ENCODE peak calls at places on chromosomes 6 and 20, in four cellular contexts. X is fibroblast of lung; S is CD4-positive, alpha-beta T cell; Y is H1. U is an unnamed sample.

GRCh38 chr6:160662842-160663241 is 1.2 kb downstream of the LPA start:
- DNase-seq in X (no peak), S (no peak), Y (no peak), U (no peak)

GRCh38 chr6:56718236-56718635 is 75.5 kb upstream of the DST start:
- DNase-seq in X (no peak), S (no peak), Y (no peak), U (no peak)

GRCh38 chr6:126804255-126805064 is 314.0 kb upstream of the RSPO3 start:
- DNase-seq in X (peak; percentile 30), S (no peak), Y (no peak), U (peak; percentile 34)

GRCh38 chr20:56710577-56711465 is 81.7 kb downstream of the TFAP2C start:
- DNase-seq in X (peak; percentile 76), S (no peak), Y (no peak), U (no peak)

GRCh38 chr6:151310852-151311767 is 71.3 kb downstream of the AKAP12 start:
- DNase-seq in X (no peak), S (no peak), Y (no peak), U (no peak)

GRCh38 chr20:16018881-16019280 is 554.4 kb downstream of the KIF16B start:
- DNase-seq in X (no peak), S (no peak), Y (no peak), U (no peak)

GRCh38 chr20:58623579-58624473 is 27.3 kb upstream of the STX16 start:
- DNase-seq in X (peak; percentile 98), S (no peak), Y (peak; percentile 41), U (no peak)

GRCh38 chr6:146498309-146498708 is 45.3 kb upstream of the RAB32 start:
- DNase-seq in X (no peak), S (no peak), Y (no peak), U (no peak)

GRCh38 chr20:32168184-32168910 is 39.2 kb downstream of the PLAGL2 start:
- DNase-seq in X (peak; percentile 54), S (no peak), Y (no peak), U (no peak)

GRCh38 chr20:33521461-33521860 is 31.6 kb downstream of the CBFA2T2 start:
- DNase-seq in X (no peak), S (no peak), Y (no peak), U (no peak)

GRCh38 chr6:142811923-142812322 is 133.1 kb downstream of the HIVEP2 start:
- DNase-seq in X (no peak), S (no peak), Y (no peak), U (no peak)

GRCh38 chr6:5726976-5727718 is 279.6 kb downstream of the NRN1 start:
- DNase-seq in X (peak; percentile 25), S (no peak), Y (no peak), U (no peak)

GRCh38 chr20:25336561-25337422 is 53.8 kb downstream of the ABHD12 start:
- DNase-seq in X (peak; percentile 45), S (no peak), Y (peak; percentile 38), U (peak; percentile 11)

GRCh38 chr20:57844626-57845596 is 135.1 kb upstream of the PMEPA1 start:
- DNase-seq in X (no peak), S (no peak), Y (no peak), U (no peak)

GRCh38 chr20:39259010-39259803 is 297.1 kb downstream of the DHX35 start:
- DNase-seq in X (no peak), S (no peak), Y (no peak), U (no peak)

GRCh38 chr6:166032366-166033171 is 135.1 kb downstream of the TBXT start:
- DNase-seq in X (peak; percentile 84), S (no peak), Y (no peak), U (no peak)

GRCh38 chr6:14807130-14807529 is 438.7 kb upstream of the JARID2 start:
- DNase-seq in X (no peak), S (no peak), Y (no peak), U (no peak)

GRCh38 chr20:63625771-63626423 is 1.0 kb downstream of the GMEB2 start:
- DNase-seq in X (peak; percentile 51), S (peak; percentile 9), Y (no peak), U (no peak)

GRCh38 chr6:139625998-139626975 is 251.8 kb upstream of the CITED2 start:
- DNase-seq in X (peak; percentile 11), S (no peak), Y (no peak), U (peak; percentile 93)

GRCh38 chr6:136317023-136317649 is 27.5 kb upstream of the BCLAF1 start:
- DNase-seq in X (peak; percentile 49), S (peak; percentile 49), Y (peak; percentile 25), U (peak; percentile 7)

GRCh38 chr20:3808141-3808479 is 12.0 kb downstream of the CDC25B start:
- DNase-seq in X (peak; percentile 93), S (no peak), Y (no peak), U (no peak)

GRCh38 chr6:11429577-11429976 is 108.0 kb upstream of the TMEM170B start:
- DNase-seq in X (peak; percentile 63), S (no peak), Y (no peak), U (no peak)

GRCh38 chr20:35742741-35743523 is 872 bp upstream of the RBM39 start:
- DNase-seq in X (peak; percentile 30), S (no peak), Y (no peak), U (peak; percentile 46)

GRCh38 chr6:74731204-74731603 is 474.6 kb downstream of the COL12A1 start:
- DNase-seq in X (peak; percentile 81), S (no peak), Y (no peak), U (no peak)

GRCh38 chr6:21953831-21954801 is 342.7 kb downstream of the PRL start:
- DNase-seq in X (peak; percentile 85), S (no peak), Y (no peak), U (no peak)

GRCh38 chr6:19465240-19465639 is 371.9 kb upstream of the ID4 start:
- DNase-seq in X (no peak), S (no peak), Y (no peak), U (no peak)

GRCh38 chr6:1604347-1604990 is 5.2 kb upstream of the FOXC1 start:
- DNase-seq in X (no peak), S (peak; percentile 60), Y (no peak), U (no peak)

GRCh38 chr6:137291441-137291840 is 72.3 kb upstream of the IFNGR1 start:
- DNase-seq in X (peak; percentile 49), S (no peak), Y (no peak), U (peak; percentile 94)

GRCh38 chr6:91340998-91341397 is 754.1 kb upstream of the MAP3K7 start:
- DNase-seq in X (no peak), S (no peak), Y (no peak), U (no peak)

GRCh38 chr20:1505871-1506270 is 14.7 kb upstream of the SIRPB2 start:
- DNase-seq in X (no peak), S (no peak), Y (no peak), U (no peak)

GRCh38 chr20:51636123-51636522 is 93.6 kb upstream of the NFATC2 start:
- DNase-seq in X (peak; percentile 71), S (no peak), Y (no peak), U (no peak)

GRCh38 chr6:106637051-106637717 is 7.8 kb downstream of the QRSL1 start:
- DNase-seq in X (no peak), S (no peak), Y (no peak), U (no peak)

GRCh38 chr6:93678841-93679454 is 259.6 kb upstream of the EPHA7 start:
- DNase-seq in X (peak; percentile 5), S (no peak), Y (no peak), U (no peak)

DNA sequence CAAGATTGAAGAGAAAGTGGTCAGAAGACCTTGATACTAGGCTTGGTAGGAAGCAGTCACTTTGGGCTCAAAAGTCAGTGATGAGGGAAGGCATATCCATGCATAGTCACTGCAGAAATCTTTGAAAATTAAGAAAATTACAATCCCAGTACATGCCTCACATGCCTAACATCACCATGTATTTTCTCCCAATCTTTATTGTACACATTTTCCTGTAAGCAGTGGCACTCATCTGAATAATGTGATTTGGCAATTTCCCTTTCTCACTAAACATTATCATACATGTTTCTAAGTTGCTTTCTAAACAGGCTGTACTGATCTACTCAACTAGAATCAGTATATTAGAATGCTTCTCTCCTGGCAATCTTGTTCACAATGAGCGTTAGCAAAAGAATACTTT is 280.7 kb upstream of the SUPT3H start:
- DNase-seq in X (no peak), S (no peak), Y (no peak), U (no peak)
- H3K27ac ChIP-seq in X (no peak overlapping the region), S (no peak overlapping the region), Y (no peak overlapping the region), U (no peak overlapping the region)

GRCh38 chr20:50070361-50070760 is 42.6 kb downstream of the UBE2V1 start:
- DNase-seq in X (no peak), S (no peak), Y (no peak), U (no peak)

GRCh38 chr20:50073500-50073899 is 39.5 kb downstream of the UBE2V1 start:
- DNase-seq in X (no peak), S (no peak), Y (no peak), U (no peak)

GRCh38 chr20:50067461-50067860 is 45.5 kb downstream of the UBE2V1 start:
- DNase-seq in X (no peak), S (no peak), Y (no peak), U (no peak)

GRCh38 chr20:50068041-50068651 is 44.8 kb downstream of the UBE2V1 start:
- DNase-seq in X (no peak), S (no peak), Y (no peak), U (no peak)

DNA sequence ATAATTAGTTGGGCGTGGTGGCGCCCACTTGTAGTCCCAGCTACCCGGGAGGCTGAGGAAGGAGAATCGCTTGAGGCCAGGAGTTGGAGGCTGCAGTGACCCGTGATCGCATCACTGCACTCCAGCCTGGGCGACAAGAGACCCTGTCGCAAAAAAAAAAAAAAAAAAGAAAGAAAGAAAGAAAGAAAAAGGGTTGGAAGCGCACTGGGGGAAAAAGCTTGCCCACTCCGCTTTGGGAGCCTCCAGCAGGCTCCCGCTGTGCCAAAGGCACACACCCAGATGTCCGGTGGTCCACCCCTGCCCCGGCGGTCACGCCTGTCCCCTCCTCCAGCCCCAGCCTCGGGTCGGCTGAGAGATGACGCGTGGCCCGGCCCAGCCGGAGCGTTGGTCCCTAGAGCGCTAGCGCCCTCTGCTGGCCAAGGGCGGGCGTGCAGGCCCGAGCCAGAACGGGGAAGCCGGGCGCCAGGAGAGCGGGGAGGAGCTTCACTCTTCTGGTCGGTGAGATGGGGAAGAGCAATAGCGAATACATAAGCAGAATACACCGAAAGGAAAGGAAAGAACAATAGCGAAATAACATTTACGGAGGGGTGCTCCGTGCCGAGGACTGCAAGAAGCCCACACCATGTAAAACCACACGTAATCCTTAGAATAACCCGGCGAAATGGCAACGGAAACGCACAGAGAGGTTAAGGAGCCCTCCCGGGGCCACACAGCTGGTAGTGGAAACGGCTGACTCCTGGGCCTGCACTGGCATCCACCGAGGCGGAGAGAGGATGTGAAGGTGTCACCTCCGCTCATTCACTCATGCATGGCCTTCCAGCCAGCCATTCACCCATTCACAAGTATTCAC is 41.7 kb downstream of the UBE2V1 start:
- DNase-seq in X (peak; percentile 55), S (peak; percentile 93), Y (peak; percentile 43), U (peak; percentile 83)
- H3K27ac ChIP-seq in X (no peak overlapping the region), S (no peak overlapping the region), Y (no peak overlapping the region), U (no peak overlapping the region)

GRCh38 chr6:157538163-157538562 is 157.2 kb downstream of the ZDHHC14 start:
- DNase-seq in X (no peak), S (no peak), Y (no peak), U (peak; percentile 51)
- H3K27ac ChIP-seq in X (no peak overlapping the region), S (no peak overlapping the region), Y (no peak overlapping the region), U (peak overlapping the region; percentile 27)

GRCh38 chr20:20018366-20018765 is 1.2 kb downstream of the NAA20 start:
- DNase-seq in X (no peak), S (no peak), Y (no peak), U (peak; percentile 49)
- H3K27ac ChIP-seq in X (no peak overlapping the region), S (no peak overlapping the region), Y (no peak overlapping the region), U (peak overlapping the region; percentile 77)